ENCODE peak calls at places on chromosome 20, in four cellular contexts. Z, Q, G and O are unnamed samples.

GRCh38 chr20:44181611-44182010 is 5.4 kb downstream of the JPH2 start:
- DNase-seq in G (no peak), Z (no peak), Q (no peak), O (no peak)

GRCh38 chr20:6164421-6165341 is 41.9 kb upstream of the FERMT1 start:
- DNase-seq in Z (no peak), G (no peak), Q (no peak), O (no peak)

GRCh38 chr20:14612389-14612788 is 275.0 kb upstream of the FLRT3 start:
- DNase-seq in G (no peak), Q (no peak), Z (no peak), O (no peak)

GRCh38 chr20:59825563-59825920 is 107.9 kb downstream of the SYCP2 start:
- DNase-seq in G (no peak), Z (no peak), Q (no peak), O (no peak)

GRCh38 chr20:62737271-62737761 is 28.7 kb downstream of the NTSR1 start:
- DNase-seq in G (no peak), Q (no peak), Z (no peak), O (peak; percentile 9)

GRCh38 chr20:18832801-18833200 is 19.2 kb downstream of the SCP2D1 start:
- DNase-seq in Z (no peak), Q (no peak), G (no peak), O (no peak)

GRCh38 chr20:37202267-37202943 is 23.1 kb upstream of the MROH8 start:
- DNase-seq in Q (peak; percentile 48), Z (peak; percentile 81), G (no peak), O (peak; percentile 36)

GRCh38 chr20:49276895-49277785 is 717 bp downstream of the ZNFX1 start:
- DNase-seq in Z (no peak), G (no peak), Q (peak; percentile 32), O (peak; percentile 20)

GRCh38 chr20:23205656-23206055 is 119.5 kb upstream of the CD93 start:
- DNase-seq in Z (no peak), Q (no peak), G (no peak), O (peak; percentile 26)

GRCh38 chr20:50003253-50003656 is 20.5 kb downstream of the SNAI1 start:
- DNase-seq in Q (no peak), Z (no peak), G (no peak), O (no peak)

GRCh38 chr20:49482621-49483017 is at the start of gene KCNB1:
- DNase-seq in Z (peak; percentile 59), G (no peak), Q (peak; percentile 48), O (peak; percentile 95)

GRCh38 chr20:18288748-18289705 is 700 bp downstream of the ZNF133 start:
- DNase-seq in G (no peak), Z (peak; percentile 42), Q (peak; percentile 16), O (peak; percentile 24)

GRCh38 chr20:47540443-47541354 is 39.0 kb downstream of the NCOA3 start:
- DNase-seq in G (peak; percentile 21), Z (peak; percentile 59), Q (peak; percentile 53), O (no peak)
- TF ChIP-seq CBFB in G (no peak), Z (no peak), Q (no peak), O (no peak)

GRCh38 chr20:41205313-41205712 is 68.0 kb downstream of the PLCG1 start:
- DNase-seq in G (no peak), Q (no peak), Z (no peak), O (no peak)
- TF ChIP-seq CBFB in G (no peak), Q (no peak), Z (no peak), O (no peak)

GRCh38 chr20:11394145-11394833 is 523.4 kb upstream of the BTBD3 start:
- DNase-seq in G (no peak), Z (no peak), Q (no peak), O (no peak)

GRCh38 chr20:11391591-11391990 is 526.1 kb upstream of the BTBD3 start:
- DNase-seq in Z (no peak), Q (no peak), G (no peak), O (no peak)

DNA sequence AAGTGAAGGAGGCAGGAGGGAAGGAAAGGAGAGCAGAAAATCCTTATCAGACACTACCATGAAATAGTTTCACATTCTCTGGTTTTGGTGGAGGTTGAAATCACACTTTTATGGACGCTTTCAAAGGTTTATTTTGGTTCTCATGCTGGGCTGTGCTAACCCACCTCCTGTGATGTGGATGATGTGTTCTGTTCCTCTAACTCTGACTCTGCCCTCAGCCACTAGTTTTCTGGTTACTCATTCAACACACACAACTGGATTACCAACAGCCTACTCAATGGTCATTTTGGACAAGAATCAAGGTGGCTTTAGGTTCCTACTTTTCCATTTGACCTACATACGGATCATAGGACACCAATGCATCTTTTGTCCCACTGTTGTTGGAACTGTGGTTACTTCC is 522.1 kb upstream of the BTBD3 start:
- DNase-seq in G (no peak), Q (no peak), Z (no peak), O (no peak)
- TF ChIP-seq CBFB in G (no peak), Q (no peak), Z (no peak), O (no peak)

GRCh38 chr20:47054506-47054905 is 159.9 kb downstream of the EYA2 start:
- DNase-seq in Q (no peak), Z (no peak), G (no peak), O (no peak)

GRCh38 chr20:47058236-47058635 is 163.6 kb downstream of the EYA2 start:
- DNase-seq in Z (no peak), Q (no peak), G (no peak), O (no peak)

GRCh38 chr20:47057661-47058060 is 163.0 kb downstream of the EYA2 start:
- DNase-seq in Q (no peak), G (no peak), Z (no peak), O (no peak)

GRCh38 chr20:47054945-47055344 is 160.3 kb downstream of the EYA2 start:
- DNase-seq in Q (peak; percentile 16), Z (no peak), G (no peak), O (no peak)

GRCh38 chr20:47055699-47056369 is 161.2 kb downstream of the EYA2 start:
- DNase-seq in G (no peak), Z (no peak), Q (no peak), O (no peak)
- TF ChIP-seq CBFB in G (no peak), Z (no peak), Q (no peak), O (no peak)